ENCODE peak calls at places on chromosomes 2 and 18, in eight cellular contexts. M, G, X, C, J, Q, I and L are unnamed samples.

GRCh38 chr2:1850031-1850430 is 105.7 kb upstream of the PXDN start:
- DNase-seq in M (no peak), G (no peak), X (no peak), C (no peak), J (no peak), Q (peak; percentile 6), I (no peak), L (no peak)

GRCh38 chr2:239824051-239824694 is 201.0 kb downstream of the NDUFA10 start:
- DNase-seq in M (no peak), G (peak; percentile 57), X (no peak), C (no peak), J (no peak), Q (peak; percentile 21), I (peak; percentile 66), L (peak; percentile 51)

GRCh38 chr18:23203891-23204432 is 68.7 kb downstream of the CABLES1 start:
- DNase-seq in M (no peak), G (no peak), X (no peak), C (no peak), J (no peak), Q (no peak), I (no peak), L (no peak)

GRCh38 chr2:225091336-225091735 is 49.1 kb upstream of the DOCK10 start:
- DNase-seq in M (no peak), G (no peak), X (no peak), C (peak; percentile 92), J (peak; percentile 21), Q (peak; percentile 77), I (no peak), L (no peak)

GRCh38 chr2:235829726-235830125 is 335.9 kb downstream of the AGAP1 start:
- DNase-seq in M (no peak), G (peak; percentile 46), X (no peak), C (no peak), J (no peak), Q (no peak), I (no peak), L (no peak)

GRCh38 chr18:61471832-61472406 is 138.7 kb downstream of the CDH20 start:
- DNase-seq in M (no peak), G (no peak), X (no peak), C (no peak), J (no peak), Q (no peak), I (no peak), L (no peak)

GRCh38 chr2:237012577-237013237 is 73.0 kb upstream of the COPS8 start:
- DNase-seq in M (no peak), G (no peak), X (no peak), C (no peak), J (peak; percentile 96), Q (no peak), I (no peak), L (no peak)

GRCh38 chr2:120762341-120763061 is 26.8 kb downstream of the GLI2 start:
- DNase-seq in M (no peak), G (no peak), X (no peak), C (no peak), J (no peak), Q (no peak), I (no peak), L (no peak)

GRCh38 chr2:42171396-42171971 is 2.3 kb downstream of the EML4 start:
- DNase-seq in M (no peak), G (no peak), X (no peak), C (peak; percentile 30), J (peak; percentile 24), Q (peak; percentile 68), I (peak; percentile 44), L (no peak)

GRCh38 chr2:170848587-170848986 is 31.9 kb downstream of the GAD1 start:
- DNase-seq in M (no peak), G (no peak), X (no peak), C (peak; percentile 97), J (peak; percentile 29), Q (peak; percentile 62), I (no peak), L (no peak)

GRCh38 chr2:224722250-224722649 is 6.1 kb upstream of the CCDC195 start:
- DNase-seq in M (no peak), G (no peak), X (no peak), C (peak; percentile 51), J (peak; percentile 2), Q (peak; percentile 73), I (no peak), L (no peak)

GRCh38 chr2:165067958-165068612 is 112.8 kb upstream of the SLC38A11 start:
- DNase-seq in M (no peak), G (peak; percentile 85), X (peak; percentile 42), C (peak; percentile 27), J (peak; percentile 62), Q (peak; percentile 42), I (no peak), L (peak; percentile 45)

DNA sequence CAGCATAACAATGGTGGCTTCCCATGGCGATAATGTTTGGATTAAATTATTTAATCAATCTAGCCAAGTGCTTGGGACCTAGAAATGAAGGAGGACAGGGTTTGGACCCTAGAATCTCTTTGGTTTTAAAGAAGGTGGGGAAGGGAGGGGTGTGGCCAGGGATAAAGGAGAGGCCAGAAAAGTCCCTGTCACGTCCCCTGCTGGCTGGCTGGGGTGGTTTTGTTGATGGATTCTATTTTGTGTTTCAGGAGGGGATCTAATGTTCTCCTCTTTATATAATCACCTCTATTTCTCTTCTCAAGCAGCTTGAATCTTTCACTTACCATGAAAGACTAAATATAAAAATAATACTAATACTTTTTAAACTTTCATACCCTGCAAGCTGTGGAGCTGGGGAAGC is 52.6 kb upstream of the GALR1 start:
- DNase-seq in M (no peak), G (no peak), X (no peak), C (no peak), J (no peak), Q (no peak), I (no peak), L (no peak)
- TF ChIP-seq CTCF in M (no peak), G (no peak), X (no peak), C (no peak), J (no peak), Q (no peak), I (peak; percentile 3), L (no peak)

GRCh38 chr2:135600915-135601314 is 69.6 kb downstream of the R3HDM1 start:
- DNase-seq in M (no peak), G (no peak), X (no peak), C (peak; percentile 16), J (peak; percentile 24), Q (no peak), I (no peak), L (no peak)
- TF ChIP-seq CTCF in M (peak; percentile 35), G (peak; percentile 34), X (peak; percentile 37), C (peak; percentile 32), J (no peak), Q (peak; percentile 31), I (peak; percentile 16), L (no peak)

DNA sequence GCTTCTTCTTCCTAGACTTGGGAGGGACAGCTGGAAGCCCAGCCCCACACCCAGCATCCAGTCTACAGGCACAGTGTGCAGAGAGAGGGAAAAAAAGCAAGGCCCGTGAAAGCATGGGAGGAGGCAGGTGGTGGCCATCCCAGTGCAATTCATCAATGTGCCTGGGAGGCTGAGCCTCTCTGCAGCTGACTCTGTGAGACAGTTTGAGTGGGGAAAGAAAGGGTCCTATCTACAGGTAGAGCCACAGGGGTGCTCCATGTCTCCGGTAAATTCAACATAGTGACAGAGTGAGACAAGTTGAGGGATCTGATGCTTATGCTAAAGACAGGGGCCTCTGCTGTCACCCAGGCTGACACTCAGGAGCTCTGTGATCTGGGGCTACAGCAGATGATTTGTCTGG is 340.6 kb downstream of the DYSF start:
- DNase-seq in M (no peak), G (no peak), X (no peak), C (no peak), J (no peak), Q (peak; percentile 48), I (no peak), L (no peak)
- TF ChIP-seq CTCF in M (no peak), G (no peak), X (no peak), C (no peak), J (no peak), Q (no peak), I (no peak), L (no peak)

GRCh38 chr2:84844141-84844540 is 36.7 kb downstream of the TRABD2A start:
- DNase-seq in M (no peak), G (peak; percentile 10), X (no peak), C (no peak), J (no peak), Q (no peak), I (no peak), L (no peak)

GRCh38 chr2:84838434-84839145 is 42.3 kb downstream of the TRABD2A start:
- DNase-seq in M (no peak), G (no peak), X (no peak), C (peak; percentile 70), J (no peak), Q (peak; percentile 90), I (no peak), L (no peak)

GRCh38 chr2:84839851-84840250 is 41.0 kb downstream of the TRABD2A start:
- DNase-seq in M (no peak), G (no peak), X (no peak), C (no peak), J (no peak), Q (no peak), I (no peak), L (no peak)

GRCh38 chr2:84841577-84841976 is 39.3 kb downstream of the TRABD2A start:
- DNase-seq in M (peak; percentile 50), G (no peak), X (no peak), C (no peak), J (no peak), Q (no peak), I (no peak), L (no peak)

DNA sequence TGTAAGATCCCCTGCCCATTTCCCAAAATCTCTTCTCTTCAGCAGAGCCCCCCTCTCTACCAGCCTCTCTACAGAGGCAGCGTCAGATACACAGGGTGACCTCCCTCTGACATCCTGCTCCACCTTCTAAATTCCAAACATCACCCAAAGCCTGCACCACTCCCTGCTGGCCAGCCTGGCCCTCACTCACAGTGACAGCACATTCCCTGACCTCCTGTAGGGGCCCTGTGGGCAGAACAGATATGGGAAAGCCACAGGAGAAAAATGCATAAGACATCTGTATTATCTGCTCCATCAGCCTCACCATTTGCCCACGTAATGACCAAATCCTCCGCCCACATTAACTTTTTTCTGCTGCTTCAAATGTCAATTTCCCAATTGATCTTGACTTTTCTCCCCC is 40.6 kb downstream of the TRABD2A start:
- DNase-seq in M (no peak), G (no peak), X (no peak), C (peak; percentile 54), J (peak; percentile 9), Q (no peak), I (no peak), L (no peak)
- TF ChIP-seq CTCF in M (no peak), G (no peak), X (no peak), C (peak; percentile 23), J (no peak), Q (peak; percentile 7), I (no peak), L (no peak)